ENCODE peak calls at places on chromosomes 6 and 20, in six cellular contexts. One of them, this sample, is unnamed.

GRCh38 chr20:56362833-56363413 is 4.1 kb downstream of the FAM210B start:
- DNase-seq in SHP77 treated with DMSO at 0.1 percent for 48 hours: no peak
- DNase-seq in fibroblast of gingiva: no peak
- DNase-seq in KBM-7: no peak
- DNase-seq in Ammon's horn: no peak
- DNase-seq in T-helper 9 cell: no peak
- DNase-seq in this sample: no peak

GRCh38 chr6:112203577-112204349 is 50.6 kb downstream of the LAMA4 start:
- DNase-seq in SHP77 treated with DMSO at 0.1 percent for 48 hours: no peak
- DNase-seq in Ammon's horn: no peak
- DNase-seq in KBM-7: no peak
- DNase-seq in T-helper 9 cell: no peak
- DNase-seq in fibroblast of gingiva: peak; percentile 78
- DNase-seq in this sample: no peak

GRCh38 chr6:52307900-52308372 is 23.4 kb upstream of the MCM3 start:
- DNase-seq in KBM-7: peak; percentile 41
- DNase-seq in Ammon's horn: peak; percentile 27
- DNase-seq in fibroblast of gingiva: no peak
- DNase-seq in SHP77 treated with DMSO at 0.1 percent for 48 hours: no peak
- DNase-seq in T-helper 9 cell: no peak
- DNase-seq in this sample: no peak

GRCh38 chr6:125444234-125444949 is 142.6 kb upstream of the HDDC2 start:
- DNase-seq in KBM-7: no peak
- DNase-seq in fibroblast of gingiva: no peak
- DNase-seq in T-helper 9 cell: no peak
- DNase-seq in Ammon's horn: peak; percentile 23
- DNase-seq in SHP77 treated with DMSO at 0.1 percent for 48 hours: peak; percentile 6
- DNase-seq in this sample: no peak

GRCh38 chr20:46545077-46545826 is 5.2 kb downstream of the OCSTAMP start:
- DNase-seq in T-helper 9 cell: no peak
- DNase-seq in SHP77 treated with DMSO at 0.1 percent for 48 hours: no peak
- DNase-seq in fibroblast of gingiva: no peak
- DNase-seq in Ammon's horn: peak; percentile 42
- DNase-seq in KBM-7: peak; percentile 81
- DNase-seq in this sample: no peak

GRCh38 chr20:57601737-57602136 is 18.5 kb downstream of the ZBP1 start:
- DNase-seq in KBM-7: no peak
- DNase-seq in fibroblast of gingiva: no peak
- DNase-seq in Ammon's horn: no peak
- DNase-seq in SHP77 treated with DMSO at 0.1 percent for 48 hours: no peak
- DNase-seq in T-helper 9 cell: no peak
- DNase-seq in this sample: no peak

GRCh38 chr6:110513001-110513400 is 36.6 kb upstream of the SLC22A16 start:
- DNase-seq in SHP77 treated with DMSO at 0.1 percent for 48 hours: no peak
- DNase-seq in KBM-7: no peak
- DNase-seq in Ammon's horn: no peak
- DNase-seq in fibroblast of gingiva: peak; percentile 87
- DNase-seq in T-helper 9 cell: no peak
- DNase-seq in this sample: no peak

GRCh38 chr6:143224516-143224915 is 163.8 kb downstream of the AIG1 start:
- DNase-seq in SHP77 treated with DMSO at 0.1 percent for 48 hours: no peak
- DNase-seq in Ammon's horn: no peak
- DNase-seq in KBM-7: no peak
- DNase-seq in T-helper 9 cell: no peak
- DNase-seq in fibroblast of gingiva: no peak
- DNase-seq in this sample: no peak

GRCh38 chr6:56595490-56596122 is 47.1 kb downstream of the DST start:
- DNase-seq in KBM-7: peak; percentile 57
- DNase-seq in SHP77 treated with DMSO at 0.1 percent for 48 hours: peak; percentile 8
- DNase-seq in T-helper 9 cell: peak; percentile 6
- DNase-seq in fibroblast of gingiva: peak; percentile 40
- DNase-seq in Ammon's horn: peak; percentile 88
- DNase-seq in this sample: peak; percentile 24

GRCh38 chr6:142913511-142914047 is 31.4 kb downstream of the HIVEP2 start:
- DNase-seq in KBM-7: no peak
- DNase-seq in SHP77 treated with DMSO at 0.1 percent for 48 hours: no peak
- DNase-seq in Ammon's horn: peak; percentile 45
- DNase-seq in fibroblast of gingiva: no peak
- DNase-seq in T-helper 9 cell: peak; percentile 36
- DNase-seq in this sample: no peak

GRCh38 chr20:54078296-54078695 is 7.9 kb upstream of the BCAS1 start:
- DNase-seq in fibroblast of gingiva: no peak
- DNase-seq in SHP77 treated with DMSO at 0.1 percent for 48 hours: no peak
- DNase-seq in Ammon's horn: no peak
- DNase-seq in T-helper 9 cell: no peak
- DNase-seq in KBM-7: peak; percentile 76
- DNase-seq in this sample: no peak

This sample was measured in WTC11.